ENCODE peak calls at places on chromosome 9, in nine cellular contexts. One of them, this sample, is unnamed.

GRCh38 chr9:137759117-137759516 is 118.5 kb upstream of the CACNA1B start:
- DNase-seq in cardiac muscle cell: no peak
- DNase-seq in stomach: no peak
- DNase-seq in GM10248: peak; percentile 63
- DNase-seq in Panc1: no peak
- DNase-seq in omental fat pad: no peak
- DNase-seq in fibroblast of the aortic adventitia: no peak
- DNase-seq in osteoblast: peak; percentile 9
- DNase-seq in CD4-positive, alpha-beta T cell: no peak
- DNase-seq in this sample: peak; percentile 68

GRCh38 chr9:126925876-126926275 is 11.3 kb downstream of the RALGPS1 start:
- DNase-seq in cardiac muscle cell: no peak
- DNase-seq in stomach: no peak
- DNase-seq in GM10248: no peak
- DNase-seq in Panc1: no peak
- DNase-seq in omental fat pad: no peak
- DNase-seq in fibroblast of the aortic adventitia: no peak
- DNase-seq in osteoblast: no peak
- DNase-seq in CD4-positive, alpha-beta T cell: no peak
- DNase-seq in this sample: no peak

GRCh38 chr9:76664120-76664519 is 100.1 kb upstream of the PCA3 start:
- DNase-seq in cardiac muscle cell: no peak
- DNase-seq in stomach: no peak
- DNase-seq in GM10248: no peak
- DNase-seq in Panc1: no peak
- DNase-seq in omental fat pad: no peak
- DNase-seq in fibroblast of the aortic adventitia: no peak
- DNase-seq in osteoblast: no peak
- DNase-seq in CD4-positive, alpha-beta T cell: no peak
- DNase-seq in this sample: no peak

GRCh38 chr9:121660876-121661275 is 9.4 kb downstream of the DAB2IP start:
- DNase-seq in cardiac muscle cell: no peak
- DNase-seq in stomach: no peak
- DNase-seq in GM10248: no peak
- DNase-seq in Panc1: no peak
- DNase-seq in omental fat pad: no peak
- DNase-seq in fibroblast of the aortic adventitia: no peak
- DNase-seq in osteoblast: peak; percentile 18
- DNase-seq in CD4-positive, alpha-beta T cell: no peak
- DNase-seq in this sample: no peak

GRCh38 chr9:96638606-96639364 is 16.3 kb downstream of the PRXL2C start:
- DNase-seq in cardiac muscle cell: no peak
- DNase-seq in stomach: no peak
- DNase-seq in GM10248: no peak
- DNase-seq in Panc1: no peak
- DNase-seq in omental fat pad: no peak
- DNase-seq in fibroblast of the aortic adventitia: peak; percentile 36
- DNase-seq in osteoblast: no peak
- DNase-seq in CD4-positive, alpha-beta T cell: no peak
- DNase-seq in this sample: no peak

GRCh38 chr9:70080481-70081119 is 37.0 kb downstream of the MAMDC2 start:
- DNase-seq in cardiac muscle cell: no peak
- DNase-seq in stomach: no peak
- DNase-seq in GM10248: no peak
- DNase-seq in Panc1: no peak
- DNase-seq in omental fat pad: no peak
- DNase-seq in fibroblast of the aortic adventitia: peak; percentile 68
- DNase-seq in osteoblast: peak; percentile 50
- DNase-seq in CD4-positive, alpha-beta T cell: no peak
- DNase-seq in this sample: no peak

GRCh38 chr9:8651126-8651525 is 851.5 kb upstream of the DMAC1 start:
- DNase-seq in cardiac muscle cell: no peak
- DNase-seq in stomach: no peak
- DNase-seq in GM10248: no peak
- DNase-seq in Panc1: no peak
- DNase-seq in omental fat pad: no peak
- DNase-seq in fibroblast of the aortic adventitia: no peak
- DNase-seq in osteoblast: no peak
- DNase-seq in CD4-positive, alpha-beta T cell: no peak
- DNase-seq in this sample: no peak

GRCh38 chr9:71806916-71807315 is 38.6 kb upstream of the CEMIP2 start:
- DNase-seq in cardiac muscle cell: peak; percentile 86
- DNase-seq in stomach: peak; percentile 78
- DNase-seq in GM10248: peak; percentile 62
- DNase-seq in Panc1: peak; percentile 51
- DNase-seq in omental fat pad: no peak
- DNase-seq in fibroblast of the aortic adventitia: peak; percentile 79
- DNase-seq in osteoblast: peak; percentile 55
- DNase-seq in CD4-positive, alpha-beta T cell: peak; percentile 45
- DNase-seq in this sample: peak; percentile 55

GRCh38 chr9:135708164-135708563 is 6.2 kb downstream of the KCNT1 start:
- DNase-seq in cardiac muscle cell: no peak
- DNase-seq in stomach: no peak
- DNase-seq in GM10248: no peak
- DNase-seq in Panc1: no peak
- DNase-seq in omental fat pad: no peak
- DNase-seq in fibroblast of the aortic adventitia: no peak
- DNase-seq in osteoblast: no peak
- DNase-seq in CD4-positive, alpha-beta T cell: no peak
- DNase-seq in this sample: no peak

GRCh38 chr9:135704366-135704947 is 2.5 kb downstream of the KCNT1 start:
- DNase-seq in cardiac muscle cell: peak; percentile 75
- DNase-seq in stomach: no peak
- DNase-seq in GM10248: no peak
- DNase-seq in Panc1: no peak
- DNase-seq in omental fat pad: no peak
- DNase-seq in fibroblast of the aortic adventitia: no peak
- DNase-seq in osteoblast: no peak
- DNase-seq in CD4-positive, alpha-beta T cell: no peak
- DNase-seq in this sample: no peak

GRCh38 chr9:135705376-135705775 is 3.4 kb downstream of the KCNT1 start:
- DNase-seq in cardiac muscle cell: no peak
- DNase-seq in stomach: no peak
- DNase-seq in GM10248: no peak
- DNase-seq in Panc1: no peak
- DNase-seq in omental fat pad: no peak
- DNase-seq in fibroblast of the aortic adventitia: no peak
- DNase-seq in osteoblast: no peak
- DNase-seq in CD4-positive, alpha-beta T cell: no peak
- DNase-seq in this sample: no peak

GRCh38 chr9:135707449-135708138 is 5.6 kb downstream of the KCNT1 start:
- DNase-seq in cardiac muscle cell: no peak
- DNase-seq in stomach: no peak
- DNase-seq in GM10248: no peak
- DNase-seq in Panc1: no peak
- DNase-seq in omental fat pad: no peak
- DNase-seq in fibroblast of the aortic adventitia: no peak
- DNase-seq in osteoblast: no peak
- DNase-seq in CD4-positive, alpha-beta T cell: no peak
- DNase-seq in this sample: no peak

DNA sequence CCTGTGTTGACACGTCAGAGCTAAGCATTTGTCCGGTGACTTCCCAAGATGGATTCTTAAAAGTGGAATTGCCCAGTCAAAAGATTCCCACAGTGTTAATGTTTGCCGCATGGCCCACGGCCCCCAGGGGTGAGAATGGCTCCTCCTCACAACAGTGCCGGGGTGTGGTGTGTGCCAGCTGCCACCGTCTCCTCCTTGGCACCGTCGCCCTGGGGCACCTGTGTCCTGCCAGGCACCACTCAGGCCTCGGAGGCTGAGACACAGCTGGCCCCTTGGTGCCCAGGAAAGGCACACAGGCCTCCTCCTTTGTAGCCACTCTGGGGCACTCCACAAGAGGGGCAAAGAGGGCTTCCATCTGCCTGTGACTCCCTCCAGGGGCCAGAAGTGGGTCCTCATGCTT is 4.3 kb downstream of the KCNT1 start:
- DNase-seq in cardiac muscle cell: no peak
- DNase-seq in stomach: no peak
- DNase-seq in GM10248: no peak
- DNase-seq in Panc1: no peak
- DNase-seq in omental fat pad: no peak
- DNase-seq in fibroblast of the aortic adventitia: no peak
- DNase-seq in osteoblast: no peak
- DNase-seq in CD4-positive, alpha-beta T cell: no peak
- DNase-seq in this sample: no peak
- TF ChIP-seq CTCF in cardiac muscle cell: no peak
- TF ChIP-seq CTCF in stomach: no peak
- TF ChIP-seq CTCF in GM10248: no peak
- TF ChIP-seq CTCF in Panc1: no peak
- TF ChIP-seq CTCF in omental fat pad: no peak
- TF ChIP-seq CTCF in fibroblast of the aortic adventitia: no peak
- TF ChIP-seq CTCF in osteoblast: no peak
- TF ChIP-seq CTCF in CD4-positive, alpha-beta T cell: no peak
- TF ChIP-seq CTCF in this sample: no peak

GRCh38 chr9:135975834-135976233 is 14.7 kb upstream of the UBAC1 start:
- DNase-seq in cardiac muscle cell: no peak
- DNase-seq in stomach: no peak
- DNase-seq in GM10248: no peak
- DNase-seq in Panc1: no peak
- DNase-seq in omental fat pad: no peak
- DNase-seq in fibroblast of the aortic adventitia: no peak
- DNase-seq in osteoblast: no peak
- DNase-seq in CD4-positive, alpha-beta T cell: no peak
- DNase-seq in this sample: no peak
- TF ChIP-seq CTCF in cardiac muscle cell: no peak
- TF ChIP-seq CTCF in stomach: no peak
- TF ChIP-seq CTCF in GM10248: no peak
- TF ChIP-seq CTCF in Panc1: no peak
- TF ChIP-seq CTCF in omental fat pad: no peak
- TF ChIP-seq CTCF in fibroblast of the aortic adventitia: no peak
- TF ChIP-seq CTCF in osteoblast: no peak
- TF ChIP-seq CTCF in CD4-positive, alpha-beta T cell: no peak
- TF ChIP-seq CTCF in this sample: no peak

GRCh38 chr9:105415344-105415980 is 32.4 kb upstream of the FSD1L start:
- DNase-seq in cardiac muscle cell: peak; percentile 87
- DNase-seq in stomach: peak; percentile 59
- DNase-seq in GM10248: peak; percentile 66
- DNase-seq in Panc1: peak; percentile 45
- DNase-seq in omental fat pad: peak; percentile 39
- DNase-seq in fibroblast of the aortic adventitia: peak; percentile 70
- DNase-seq in osteoblast: no peak
- DNase-seq in CD4-positive, alpha-beta T cell: peak; percentile 19
- DNase-seq in this sample: peak; percentile 67

GRCh38 chr9:105416840-105417239 is 31.0 kb upstream of the FSD1L start:
- DNase-seq in cardiac muscle cell: no peak
- DNase-seq in stomach: no peak
- DNase-seq in GM10248: peak; percentile 36
- DNase-seq in Panc1: no peak
- DNase-seq in omental fat pad: no peak
- DNase-seq in fibroblast of the aortic adventitia: no peak
- DNase-seq in osteoblast: no peak
- DNase-seq in CD4-positive, alpha-beta T cell: no peak
- DNase-seq in this sample: peak; percentile 29

GRCh38 chr9:105418588-105419108 is 29.2 kb upstream of the FSD1L start:
- DNase-seq in cardiac muscle cell: no peak
- DNase-seq in stomach: no peak
- DNase-seq in GM10248: no peak
- DNase-seq in Panc1: no peak
- DNase-seq in omental fat pad: no peak
- DNase-seq in fibroblast of the aortic adventitia: no peak
- DNase-seq in osteoblast: no peak
- DNase-seq in CD4-positive, alpha-beta T cell: no peak
- DNase-seq in this sample: no peak

GRCh38 chr9:105413486-105414068 is 34.3 kb upstream of the FSD1L start:
- DNase-seq in cardiac muscle cell: peak; percentile 35
- DNase-seq in stomach: no peak
- DNase-seq in GM10248: no peak
- DNase-seq in Panc1: no peak
- DNase-seq in omental fat pad: no peak
- DNase-seq in fibroblast of the aortic adventitia: peak; percentile 59
- DNase-seq in osteoblast: no peak
- DNase-seq in CD4-positive, alpha-beta T cell: no peak
- DNase-seq in this sample: no peak
- TF ChIP-seq CTCF in cardiac muscle cell: peak; percentile 44
- TF ChIP-seq CTCF in stomach: no peak
- TF ChIP-seq CTCF in GM10248: peak; percentile 25
- TF ChIP-seq CTCF in Panc1: peak; percentile 37
- TF ChIP-seq CTCF in omental fat pad: no peak
- TF ChIP-seq CTCF in fibroblast of the aortic adventitia: peak; percentile 60
- TF ChIP-seq CTCF in osteoblast: peak; percentile 56
- TF ChIP-seq CTCF in CD4-positive, alpha-beta T cell: no peak
- TF ChIP-seq CTCF in this sample: no peak

GRCh38 chr9:91092214-91092613 is 269.5 kb downstream of the AUH start:
- DNase-seq in cardiac muscle cell: no peak
- DNase-seq in stomach: no peak
- DNase-seq in GM10248: no peak
- DNase-seq in Panc1: no peak
- DNase-seq in omental fat pad: no peak
- DNase-seq in fibroblast of the aortic adventitia: no peak
- DNase-seq in osteoblast: no peak
- DNase-seq in CD4-positive, alpha-beta T cell: no peak
- DNase-seq in this sample: no peak

GRCh38 chr9:91085499-91086291 is 276.0 kb downstream of the AUH start:
- DNase-seq in cardiac muscle cell: no peak
- DNase-seq in stomach: no peak
- DNase-seq in GM10248: no peak
- DNase-seq in Panc1: no peak
- DNase-seq in omental fat pad: no peak
- DNase-seq in fibroblast of the aortic adventitia: no peak
- DNase-seq in osteoblast: no peak
- DNase-seq in CD4-positive, alpha-beta T cell: no peak
- DNase-seq in this sample: no peak

GRCh38 chr9:91086657-91087563 is 274.8 kb downstream of the AUH start:
- DNase-seq in cardiac muscle cell: no peak
- DNase-seq in stomach: no peak
- DNase-seq in GM10248: no peak
- DNase-seq in Panc1: no peak
- DNase-seq in omental fat pad: no peak
- DNase-seq in fibroblast of the aortic adventitia: peak; percentile 45
- DNase-seq in osteoblast: no peak
- DNase-seq in CD4-positive, alpha-beta T cell: no peak
- DNase-seq in this sample: no peak

GRCh38 chr9:91090132-91090410 is 271.6 kb downstream of the AUH start:
- DNase-seq in cardiac muscle cell: no peak
- DNase-seq in stomach: no peak
- DNase-seq in GM10248: no peak
- DNase-seq in Panc1: no peak
- DNase-seq in omental fat pad: no peak
- DNase-seq in fibroblast of the aortic adventitia: no peak
- DNase-seq in osteoblast: no peak
- DNase-seq in CD4-positive, alpha-beta T cell: no peak
- DNase-seq in this sample: no peak

DNA sequence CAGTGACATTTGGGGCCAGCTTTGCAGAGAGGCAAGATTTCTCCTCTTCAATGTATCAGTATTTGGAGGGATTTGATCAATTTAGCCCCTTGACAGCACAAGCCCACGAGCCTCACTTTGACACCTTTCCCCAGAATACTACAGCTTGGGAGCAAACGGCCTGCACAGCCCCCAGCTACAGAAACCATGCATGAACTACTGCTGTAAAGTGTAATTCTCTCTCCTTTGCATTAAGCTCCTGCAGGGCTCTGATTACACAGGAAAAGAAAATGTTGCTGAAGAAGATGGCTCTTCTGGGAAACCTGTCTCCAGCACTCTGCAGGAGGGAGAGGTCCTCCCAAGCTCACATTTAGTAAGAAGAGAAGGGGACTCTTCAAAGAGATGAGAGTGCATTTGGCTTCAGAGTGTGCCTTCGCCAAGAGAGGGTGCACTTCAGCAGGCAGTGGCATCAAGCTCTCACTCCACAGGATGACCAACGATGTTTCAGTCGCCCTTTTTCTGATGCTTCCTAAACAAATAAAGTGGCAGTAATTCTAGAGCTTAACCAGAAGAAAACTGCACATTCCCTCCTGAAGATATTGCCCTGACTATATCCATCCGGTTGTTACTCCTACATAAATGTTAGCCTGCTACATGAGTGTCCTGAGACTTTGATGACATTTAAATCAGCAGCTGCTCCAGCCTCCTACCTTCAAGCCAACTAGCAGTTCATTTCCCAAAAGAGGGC is 272.1 kb downstream of the AUH start:
- DNase-seq in cardiac muscle cell: peak; percentile 63
- DNase-seq in stomach: peak; percentile 43
- DNase-seq in GM10248: peak; percentile 24
- DNase-seq in Panc1: peak; percentile 27
- DNase-seq in omental fat pad: no peak
- DNase-seq in fibroblast of the aortic adventitia: peak; percentile 73
- DNase-seq in osteoblast: no peak
- DNase-seq in CD4-positive, alpha-beta T cell: no peak
- DNase-seq in this sample: peak; percentile 54
- TF ChIP-seq CTCF in cardiac muscle cell: peak; percentile 50
- TF ChIP-seq CTCF in stomach: peak; percentile 44
- TF ChIP-seq CTCF in GM10248: peak; percentile 61
- TF ChIP-seq CTCF in Panc1: peak; percentile 74
- TF ChIP-seq CTCF in omental fat pad: no peak
- TF ChIP-seq CTCF in fibroblast of the aortic adventitia: peak; percentile 56
- TF ChIP-seq CTCF in osteoblast: peak; percentile 65
- TF ChIP-seq CTCF in CD4-positive, alpha-beta T cell: no peak
- TF ChIP-seq CTCF in this sample: peak; percentile 53